ENCODE peak calls at places on chromosomes 16 and 17, in seven cellular contexts. Q is A549; E is pancreas; X is Panc1; P is GM23338; K is gastrocnemius medialis; N is CD8-positive, alpha-beta T cell. M is an unnamed sample.
A peak's percentile ranks its signal among the peaks of the same experiment; 100 is the strongest.

GRCh38 chr17:6843241-6843890 is 11.8 kb upstream of the TEKT1 start:
- ATAC-seq in P (peak; percentile 43), Q (peak; percentile 80), N (no peak), E (peak; percentile 56), X (no peak), K (no peak), M (no peak)

GRCh38 chr16:58127033-58127556 is 2.1 kb downstream of the CFAP20 start:
- ATAC-seq in X (no peak), N (peak; percentile 32), K (no peak), E (peak; percentile 30), P (no peak), Q (no peak), M (no peak)

GRCh38 chr17:3935825-3936355 is 19.6 kb upstream of the P2RX1 start:
- ATAC-seq in K (no peak), E (no peak), Q (peak; percentile 61), P (no peak), N (no peak), X (no peak), M (no peak)

GRCh38 chr17:4594406-4595349 is 10.3 kb downstream of the SMTNL2 start:
- ATAC-seq in E (peak; percentile 17), P (peak; percentile 59), Q (no peak), K (no peak), N (peak; percentile 54), X (peak; percentile 32), M (no peak)

GRCh38 chr16:19704321-19705130 is 13.5 kb downstream of the KNOP1 start:
- ATAC-seq in P (no peak), K (peak; percentile 83), N (no peak), E (no peak), Q (no peak), X (no peak), M (peak; percentile 87)

GRCh38 chr16:1474471-1474795 is 395 bp downstream of the CLCN7 start:
- ATAC-seq in K (no peak), Q (no peak), X (peak; percentile 36), E (no peak), N (no peak), P (peak; percentile 37), M (peak; percentile 2)

GRCh38 chr17:1647802-1648581 is 1.7 kb downstream of the RILP start:
- ATAC-seq in Q (peak; percentile 47), P (peak; percentile 39), X (no peak), N (no peak), K (peak; percentile 3), E (no peak), M (no peak)

GRCh38 chr17:66436643-66437042 is 134.2 kb downstream of the PRKCA start:
- ATAC-seq in Q (no peak), K (no peak), N (no peak), E (no peak), X (no peak), P (no peak), M (no peak)

GRCh38 chr17:56801506-56802178 is 32.1 kb downstream of the C17orf67 start:
- ATAC-seq in Q (no peak), K (peak; percentile 30), X (no peak), E (no peak), N (no peak), P (no peak), M (no peak)

GRCh38 chr16:23505180-23505665 is 5.1 kb downstream of the GGA2 start:
- ATAC-seq in E (no peak), Q (no peak), P (no peak), N (peak; percentile 24), X (peak; percentile 57), K (peak; percentile 32), M (no peak)

GRCh38 chr16:12580809-12581208 is 222.9 kb downstream of the CPPED1 start:
- ATAC-seq in E (no peak), X (no peak), N (no peak), Q (no peak), K (no peak), P (no peak), M (no peak)

GRCh38 chr16:89256651-89257254 is 39.2 kb downstream of the ZNF778 start:
- ATAC-seq in Q (peak; percentile 70), X (peak; percentile 92), E (peak; percentile 41), P (peak; percentile 77), N (peak; percentile 95), K (no peak), M (peak; percentile 85)

GRCh38 chr17:4903051-4903818 is at the start of gene CHRNE:
- ATAC-seq in P (peak; percentile 15), K (peak; percentile 61), E (peak; percentile 55), Q (peak; percentile 85), N (peak; percentile 25), X (peak; percentile 74), M (peak; percentile 37)

GRCh38 chr17:38789185-38789584 is 10.2 kb downstream of the PIP4K2B start:
- ATAC-seq in K (no peak), Q (no peak), X (no peak), P (peak; percentile 86), N (no peak), E (no peak), M (no peak)

GRCh38 chr17:57406131-57406980 is 150.0 kb downstream of the MSI2 start:
- ATAC-seq in E (no peak), Q (no peak), N (no peak), P (peak; percentile 16), X (no peak), K (no peak), M (no peak)

GRCh38 chr17:55770220-55770870 is 19.5 kb downstream of the PCTP start:
- ATAC-seq in E (peak; percentile 46), Q (peak; percentile 93), X (peak; percentile 87), N (no peak), K (peak; percentile 70), P (peak; percentile 71), M (peak; percentile 79)

GRCh38 chr16:89198417-89199240 is 1.7 kb downstream of the SLC22A31 start:
- ATAC-seq in X (no peak), K (no peak), N (no peak), Q (no peak), P (no peak), E (no peak), M (no peak)

GRCh38 chr16:30063893-30064745 is 1.4 kb upstream of the ALDOA start:
- ATAC-seq in K (peak; percentile 50), X (peak; percentile 18), P (peak; percentile 19), E (peak; percentile 29), N (peak; percentile 11), Q (peak; percentile 49), M (peak; percentile 11)
- TF ChIP-seq CTCF in K (peak; percentile 58), X (no peak), P (no peak), E (no peak), N (peak; percentile 20), Q (peak; percentile 55), M (no peak)

DNA sequence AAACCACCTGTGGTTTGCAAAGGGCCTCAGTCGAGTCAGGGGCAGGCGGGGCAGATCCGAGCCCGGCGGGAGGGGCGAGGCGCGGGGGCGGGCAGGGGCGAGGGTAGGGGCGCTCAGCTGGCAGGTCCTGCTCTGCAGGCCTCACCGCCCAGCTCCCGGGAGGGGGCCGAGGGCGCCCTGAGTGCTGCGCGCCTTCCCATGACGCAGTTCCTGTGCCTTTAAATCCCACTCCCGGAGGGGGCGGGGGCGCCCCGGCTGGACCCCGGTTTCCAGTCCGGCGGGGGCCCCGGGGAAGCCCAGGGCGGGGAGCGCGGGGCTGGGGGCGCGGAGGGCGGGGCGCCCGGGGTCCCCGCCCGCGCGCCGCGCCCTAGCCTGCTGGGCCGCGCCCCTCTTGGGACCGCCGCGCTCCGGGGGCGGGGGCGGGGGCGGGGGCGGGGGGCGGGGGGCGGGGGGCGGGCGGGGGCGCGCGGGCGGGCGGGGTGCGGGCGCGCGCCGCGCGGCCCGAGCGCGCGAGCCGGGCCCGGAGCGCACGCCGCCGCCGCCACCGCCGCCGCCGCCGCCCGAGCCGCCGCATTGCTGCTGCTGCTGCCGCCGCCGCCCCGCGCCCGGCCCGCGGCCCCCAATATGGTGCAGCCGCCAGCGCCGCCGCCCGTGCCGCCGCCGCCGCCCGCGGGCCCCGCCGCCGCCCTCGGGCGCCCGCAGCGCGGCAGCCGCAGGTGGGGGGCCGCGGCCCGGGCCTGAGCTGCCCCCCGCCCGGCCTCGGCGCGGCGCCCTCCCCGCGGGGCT is at the start of gene JPH3:
- ATAC-seq in E (no peak), Q (peak; percentile 7), N (no peak), P (peak; percentile 64), K (no peak), X (no peak), M (no peak)
- H3K27ac ChIP-seq in E (no peak within 1 kb of the TSS), Q (peak within 1 kb of the TSS; percentile 13), N (no peak within 1 kb of the TSS), P (peak within 1 kb of the TSS; percentile 84), K (no peak within 1 kb of the TSS), X (no peak within 1 kb of the TSS), M (no peak within 1 kb of the TSS)

GRCh38 chr16:29809031-29809747 is 2.8 kb upstream of the PRRT2 start:
- ATAC-seq in K (no peak), Q (no peak), P (no peak), E (no peak), X (no peak), N (no peak), M (no peak)
- H3K4me3 ChIP-seq in K (no peak overlapping the region), Q (no peak overlapping the region), P (peak overlapping the region; percentile 87), E (no peak overlapping the region), X (peak overlapping the region; percentile 83), N (peak overlapping the region; percentile 48), M (no peak overlapping the region)

GRCh38 chr16:84952335-84953050 is 58.8 kb downstream of the ZDHHC7 start:
- ATAC-seq in E (peak; percentile 74), X (peak; percentile 97), P (peak; percentile 94), K (peak; percentile 95), N (peak; percentile 92), Q (peak; percentile 97), M (peak; percentile 89)
- TF ChIP-seq CTCF in E (peak; percentile 91), X (peak; percentile 86), P (peak; percentile 83), K (peak; percentile 93), N (peak; percentile 93), Q (peak; percentile 78), M (peak; percentile 88)

M was measured in gastroesophageal sphincter.